ENCODE peak calls at places on chromosomes 16 and 17, in ten cellular contexts. N is lower lobe of right lung; H is fibroblast of lung; D is body of pancreas; Z is CD8-positive, alpha-beta T cell; X is mammary epithelial cell; Y is small intestine; R is heart right ventricle; F is adipocyte; O is OCI-LY7. M is an unnamed sample.

GRCh38 chr17:19537116-19537515 is 3.5 kb downstream of the SLC47A1 start:
- DNase-seq in N (no peak), H (no peak), D (no peak), Z (no peak), X (no peak), Y (no peak), R (no peak), F (no peak), O (no peak), M (no peak)

GRCh38 chr16:20995711-20996110 is 95.1 kb downstream of the LYRM1 start:
- DNase-seq in N (no peak), H (no peak), D (no peak), Z (no peak), X (no peak), Y (no peak), R (no peak), F (no peak), O (no peak), M (no peak)

GRCh38 chr16:84883301-84883700 is 63.5 kb downstream of the CRISPLD2 start:
- DNase-seq in N (no peak), H (peak; percentile 67), D (peak; percentile 20), Z (no peak), X (peak; percentile 34), Y (no peak), R (no peak), F (no peak), O (no peak), M (no peak)

GRCh38 chr17:71084219-71084618 is 914.9 kb downstream of the KCNJ2 start:
- DNase-seq in N (peak; percentile 30), H (no peak), D (peak; percentile 25), Z (no peak), X (peak; percentile 35), Y (peak; percentile 55), R (no peak), F (no peak), O (peak; percentile 32), M (peak; percentile 49)

GRCh38 chr17:78133971-78134898 is 3.7 kb downstream of the TMC8 start:
- DNase-seq in N (peak; percentile 80), H (no peak), D (peak; percentile 66), Z (peak; percentile 69), X (no peak), Y (peak; percentile 78), R (no peak), F (peak; percentile 29), O (peak; percentile 91), M (peak; percentile 47)

GRCh38 chr17:78873519-78874340 is 29.3 kb downstream of the CEP295NL start:
- DNase-seq in N (no peak), H (peak; percentile 82), D (peak; percentile 92), Z (no peak), X (peak; percentile 21), Y (no peak), R (no peak), F (peak; percentile 21), O (no peak), M (peak; percentile 44)

GRCh38 chr17:43106552-43106951 is 18.6 kb downstream of the BRCA1 start:
- DNase-seq in N (no peak), H (no peak), D (no peak), Z (no peak), X (no peak), Y (no peak), R (no peak), F (no peak), O (no peak), M (no peak)

GRCh38 chr17:17780941-17781590 is 55.7 kb downstream of the SREBF1 start:
- DNase-seq in N (no peak), H (peak; percentile 87), D (peak; percentile 36), Z (no peak), X (no peak), Y (no peak), R (no peak), F (peak; percentile 59), O (no peak), M (peak; percentile 50)

GRCh38 chr17:63567229-63567628 is 17.0 kb downstream of the DCAF7 start:
- DNase-seq in N (no peak), H (no peak), D (no peak), Z (no peak), X (no peak), Y (no peak), R (no peak), F (no peak), O (no peak), M (no peak)

GRCh38 chr16:29900102-29900887 is at the start of gene ASPHD1:
- DNase-seq in N (peak; percentile 78), H (peak; percentile 85), D (peak; percentile 81), Z (peak; percentile 71), X (peak; percentile 84), Y (peak; percentile 66), R (no peak), F (peak; percentile 86), O (peak; percentile 64), M (peak; percentile 78)

GRCh38 chr17:80510132-80510531 is 33.7 kb upstream of the NPTX1 start:
- DNase-seq in N (no peak), H (no peak), D (no peak), Z (no peak), X (no peak), Y (no peak), R (no peak), F (no peak), O (no peak), M (no peak)

GRCh38 chr17:80901319-80901718 is 90.3 kb upstream of the CHMP6 start:
- DNase-seq in N (no peak), H (peak; percentile 57), D (no peak), Z (no peak), X (peak; percentile 90), Y (no peak), R (no peak), F (no peak), O (no peak), M (peak; percentile 89)

GRCh38 chr16:84228321-84228838 is 11.4 kb downstream of the KCNG4 start:
- DNase-seq in N (peak; percentile 58), H (peak; percentile 89), D (peak; percentile 36), Z (no peak), X (peak; percentile 32), Y (no peak), R (peak; percentile 80), F (peak; percentile 92), O (no peak), M (peak; percentile 13)

GRCh38 chr17:19263621-19264010 is 26.4 kb downstream of the EPN2 start:
- DNase-seq in N (no peak), H (peak; percentile 70), D (no peak), Z (no peak), X (no peak), Y (no peak), R (no peak), F (peak; percentile 51), O (no peak), M (peak; percentile 72)

GRCh38 chr17:49015179-49015923 is 18.2 kb downstream of the IGF2BP1 start:
- DNase-seq in N (no peak), H (no peak), D (no peak), Z (no peak), X (no peak), Y (no peak), R (no peak), F (no peak), O (no peak), M (no peak)
- H3K36me3 ChIP-seq in N (no peaks in the 10 kb centered on the region), H (no peaks in the 10 kb centered on the region), D (no peaks in the 10 kb centered on the region), Z (no peaks in the 10 kb centered on the region), X (no peaks in the 10 kb centered on the region), Y (no peaks in the 10 kb centered on the region), R (no peaks in the 10 kb centered on the region), F (no peaks in the 10 kb centered on the region), O (peaks cover 28% of the 10 kb centered on the region), M (no peaks in the 10 kb centered on the region)

GRCh38 chr17:51221322-51221721 is 38.5 kb downstream of the MBTD1 start:
- DNase-seq in N (no peak), H (no peak), D (no peak), Z (no peak), X (no peak), Y (no peak), R (no peak), F (no peak), O (no peak), M (no peak)

GRCh38 chr17:51214920-51215319 is 44.9 kb downstream of the MBTD1 start:
- DNase-seq in N (no peak), H (no peak), D (no peak), Z (no peak), X (no peak), Y (no peak), R (no peak), F (no peak), O (no peak), M (no peak)

GRCh38 chr17:51217946-51218345 is 41.9 kb downstream of the MBTD1 start:
- DNase-seq in N (no peak), H (no peak), D (no peak), Z (no peak), X (no peak), Y (no peak), R (no peak), F (no peak), O (no peak), M (no peak)
- H3K36me3 ChIP-seq in N (peaks cover 98% of the 10 kb centered on the region), H (peaks cover 4% of the 10 kb centered on the region), D (no peaks in the 10 kb centered on the region), Z (peaks cover 20% of the 10 kb centered on the region), X (peaks cover 26% of the 10 kb centered on the region), Y (peaks cover 6% of the 10 kb centered on the region), R (no peaks in the 10 kb centered on the region), F (peaks cover 88% of the 10 kb centered on the region), O (peaks cover 94% of the 10 kb centered on the region), M (no peaks in the 10 kb centered on the region)

DNA sequence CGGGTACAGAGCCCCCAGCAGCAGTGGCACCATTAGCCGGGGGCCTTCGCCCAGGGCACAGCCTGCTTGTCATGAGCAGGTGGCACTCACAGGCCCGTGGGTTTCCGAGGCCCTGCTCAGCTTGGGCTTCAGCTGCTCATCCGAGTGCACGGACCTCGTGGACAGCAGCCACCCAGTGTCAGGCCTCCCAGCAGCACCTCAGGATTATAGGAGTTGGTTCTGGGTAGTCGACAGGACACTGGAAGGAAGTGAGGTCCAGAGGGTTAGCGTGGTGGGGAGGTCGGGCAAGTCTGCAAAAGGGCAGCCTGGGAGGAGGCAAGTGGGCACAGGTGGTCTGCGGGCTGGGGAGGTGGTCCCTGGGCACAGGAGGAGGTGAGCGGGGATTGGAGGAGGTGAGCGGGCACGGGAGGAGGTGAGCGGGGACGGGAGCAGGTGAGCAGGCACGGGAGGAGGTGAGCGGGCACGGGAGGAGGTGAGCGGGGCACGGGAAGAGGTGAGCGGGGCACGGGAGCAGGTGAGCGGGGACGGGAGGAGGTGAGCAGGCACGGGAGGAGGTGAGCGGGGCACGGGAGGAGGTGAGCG is 5.1 kb upstream of the CPNE7 start:
- DNase-seq in N (no peak), H (no peak), D (no peak), Z (no peak), X (no peak), Y (no peak), R (no peak), F (no peak), O (no peak), M (no peak)
- H3K36me3 ChIP-seq in N (no peaks in the 10 kb centered on the region), H (no peaks in the 10 kb centered on the region), D (no peaks in the 10 kb centered on the region), Z (no peaks in the 10 kb centered on the region), X (no peaks in the 10 kb centered on the region), Y (no peaks in the 10 kb centered on the region), R (no peaks in the 10 kb centered on the region), F (no peaks in the 10 kb centered on the region), O (peaks cover 2% of the 10 kb centered on the region), M (no peaks in the 10 kb centered on the region)

GRCh38 chr17:45091778-45092425 is 30.8 kb downstream of the NMT1 start:
- DNase-seq in N (no peak), H (peak; percentile 36), D (no peak), Z (no peak), X (no peak), Y (no peak), R (no peak), F (no peak), O (no peak), M (peak; percentile 23)
- H3K36me3 ChIP-seq in N (peaks cover 89% of the 10 kb centered on the region), H (peaks cover 26% of the 10 kb centered on the region), D (peaks cover 10% of the 10 kb centered on the region), Z (peaks cover 56% of the 10 kb centered on the region), X (peaks cover 40% of the 10 kb centered on the region), Y (peaks cover 27% of the 10 kb centered on the region), R (peaks cover 4% of the 10 kb centered on the region), F (peaks cover 80% of the 10 kb centered on the region), O (peaks cover 96% of the 10 kb centered on the region), M (peaks cover 33% of the 10 kb centered on the region)